ENCODE peak calls at places on chromosomes 1 and 21, in nine cellular contexts. Y is mesendoderm; V is breast epithelium; N is psoas muscle; O is GM23338; U is astrocyte of the cerebellum; W is thoracic aorta; A is effector memory CD4-positive, alpha-beta T cell; L is ascending aorta. J is an unnamed sample.

GRCh38 chr1:53683986-53684740 is 54.8 kb downstream of the GLIS1 start:
- DNase-seq in N (no peak), Y (peak; percentile 72), L (no peak), V (no peak), A (no peak), U (no peak), W (no peak), O (peak; percentile 72), J (no peak)

GRCh38 chr1:193525917-193526710 is 339.7 kb upstream of the B3GALT2 start:
- DNase-seq in O (no peak), N (no peak), A (no peak), V (no peak), Y (no peak), W (no peak), U (no peak), L (no peak), J (no peak)

GRCh38 chr1:29527314-29528004 is 291.1 kb downstream of the PTPRU start:
- DNase-seq in W (no peak), V (no peak), L (peak; percentile 33), A (no peak), Y (no peak), O (no peak), U (no peak), N (no peak), J (no peak)

GRCh38 chr1:210293191-210293607 is 35.5 kb upstream of the HHAT start:
- DNase-seq in U (peak; percentile 92), A (no peak), O (no peak), L (peak; percentile 91), N (peak; percentile 74), W (peak; percentile 13), V (peak; percentile 39), Y (no peak), J (no peak)

GRCh38 chr21:33419538-33420123 is 16.4 kb downstream of the IFNGR2 start:
- DNase-seq in N (no peak), V (no peak), Y (no peak), O (no peak), W (no peak), A (no peak), L (no peak), U (no peak), J (no peak)

GRCh38 chr1:110542730-110543129 is 23.8 kb upstream of the KCNA10 start:
- DNase-seq in Y (peak; percentile 49), V (no peak), A (no peak), U (peak; percentile 15), N (no peak), L (no peak), O (peak; percentile 51), W (no peak), J (peak; percentile 11)

GRCh38 chr1:66292944-66293343 is 241.0 kb upstream of the SGIP1 start:
- DNase-seq in U (no peak), A (no peak), L (no peak), Y (no peak), N (no peak), W (no peak), O (no peak), V (no peak), J (no peak)

GRCh38 chr1:15469836-15470495 is 5.9 kb upstream of the CELA2B start:
- DNase-seq in A (no peak), U (no peak), Y (no peak), O (no peak), W (no peak), V (no peak), N (no peak), L (no peak), J (peak; percentile 46)

GRCh38 chr1:119606394-119606793 is 41.7 kb downstream of the ZNF697 start:
- DNase-seq in A (no peak), N (no peak), Y (no peak), U (no peak), L (no peak), W (no peak), O (no peak), V (no peak), J (no peak)

GRCh38 chr1:38004284-38005101 is 821 bp downstream of the FHL3 start:
- DNase-seq in W (no peak), N (no peak), Y (peak; percentile 38), A (no peak), V (no peak), U (no peak), O (no peak), L (no peak), J (no peak)

GRCh38 chr21:43654806-43655489 is 4.3 kb downstream of the HSF2BP start:
- DNase-seq in N (no peak), U (no peak), Y (no peak), W (no peak), V (no peak), A (no peak), O (no peak), L (no peak), J (peak; percentile 25)

GRCh38 chr1:10250663-10251062 is 40.3 kb downstream of the KIF1B start:
- DNase-seq in O (no peak), N (peak; percentile 69), W (no peak), U (no peak), V (no peak), A (no peak), L (no peak), Y (no peak), J (no peak)

GRCh38 chr21:24308183-24308582 is 1299.1 kb downstream of the MRPL39 start:
- DNase-seq in V (no peak), W (no peak), O (no peak), U (no peak), A (no peak), Y (no peak), N (no peak), L (no peak), J (no peak)

GRCh38 chr1:240491156-240491555 is 120.8 kb downstream of the GREM2 start:
- DNase-seq in N (no peak), Y (peak; percentile 82), V (no peak), O (peak; percentile 29), W (no peak), A (no peak), L (no peak), U (peak; percentile 56), J (no peak)

GRCh38 chr1:84721152-84721551 is 30.9 kb upstream of the SSX2IP start:
- DNase-seq in L (no peak), V (no peak), A (no peak), U (peak; percentile 6), W (no peak), N (no peak), Y (no peak), O (no peak), J (peak; percentile 39)

GRCh38 chr1:155801149-155801548 is 55.9 kb downstream of the GON4L start:
- DNase-seq in W (no peak), N (no peak), A (no peak), Y (no peak), L (no peak), V (no peak), U (no peak), O (no peak), J (no peak)

GRCh38 chr1:1229770-1230169 is 2.0 kb downstream of the SDF4 start:
- DNase-seq in W (no peak), O (no peak), N (no peak), L (no peak), U (no peak), Y (no peak), V (no peak), A (no peak), J (no peak)
- H3K4me3 ChIP-seq in W (peak overlapping the region; percentile 99), O (no peak overlapping the region), N (peak overlapping the region; percentile 91), L (peak overlapping the region; percentile 91), U (no peak overlapping the region), Y (no peak overlapping the region), V (no peak overlapping the region), A (no peak overlapping the region), J (no peak overlapping the region)

GRCh38 chr1:200112308-200112707 is 84.8 kb downstream of the NR5A2 start:
- DNase-seq in L (no peak), U (no peak), Y (no peak), W (no peak), O (no peak), A (no peak), V (no peak), N (no peak), J (peak; percentile 13)

GRCh38 chr1:200103961-200104583 is 76.6 kb downstream of the NR5A2 start:
- DNase-seq in V (no peak), W (no peak), O (no peak), L (no peak), Y (no peak), U (no peak), A (no peak), N (no peak), J (no peak)

GRCh38 chr1:200108659-200109058 is 81.1 kb downstream of the NR5A2 start:
- DNase-seq in Y (no peak), W (no peak), V (no peak), U (no peak), N (no peak), A (no peak), O (no peak), L (no peak), J (no peak)

DNA sequence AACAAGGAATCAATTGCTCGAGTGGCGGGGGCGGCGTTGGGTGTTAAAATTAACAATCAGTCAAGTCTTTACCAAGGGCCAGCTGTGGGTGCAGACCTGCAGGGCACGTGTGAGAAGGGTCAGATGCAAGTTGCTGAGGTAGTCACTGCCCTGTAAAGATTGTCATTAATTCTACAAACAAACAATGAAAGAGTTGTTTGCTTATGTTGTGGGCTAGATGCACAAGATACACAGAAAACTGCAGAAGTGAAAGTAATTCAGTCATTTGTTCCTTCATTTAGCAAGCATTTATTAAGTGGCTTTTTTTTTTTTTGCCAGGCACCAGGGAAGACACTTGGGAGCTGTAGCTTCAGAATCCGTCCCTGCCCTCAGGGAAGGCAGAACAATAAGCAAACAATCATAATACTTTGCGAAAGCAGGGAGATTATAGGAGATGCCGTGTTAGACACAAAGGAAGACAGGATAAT is 79.5 kb downstream of the NR5A2 start:
- DNase-seq in Y (no peak), O (no peak), N (no peak), V (no peak), A (no peak), W (no peak), L (no peak), U (no peak), J (no peak)
- H3K4me3 ChIP-seq in Y (no peak overlapping the region), O (no peak overlapping the region), N (no peak overlapping the region), V (no peak overlapping the region), A (no peak overlapping the region), W (no peak overlapping the region), L (no peak overlapping the region), U (no peak overlapping the region), J (no peak overlapping the region)

GRCh38 chr1:98737835-98738234 is 76.3 kb downstream of the SNX7 start:
- DNase-seq in O (no peak), U (no peak), L (no peak), V (no peak), Y (no peak), A (no peak), W (no peak), N (no peak), J (no peak)

GRCh38 chr1:98733782-98734112 is 72.2 kb downstream of the SNX7 start:
- DNase-seq in A (no peak), N (no peak), U (no peak), V (no peak), L (no peak), W (no peak), O (no peak), Y (no peak), J (no peak)

GRCh38 chr1:98732985-98733781 is 71.7 kb downstream of the SNX7 start:
- DNase-seq in A (no peak), W (no peak), O (no peak), L (no peak), V (no peak), N (no peak), U (no peak), Y (peak; percentile 10), J (no peak)
- H3K4me3 ChIP-seq in A (no peak overlapping the region), W (no peak overlapping the region), O (no peak overlapping the region), L (no peak overlapping the region), V (no peak overlapping the region), N (no peak overlapping the region), U (no peak overlapping the region), Y (no peak overlapping the region), J (no peak overlapping the region)

GRCh38 chr1:234675561-234675960 is 65.6 kb upstream of the IRF2BP2 start:
- DNase-seq in U (no peak), A (no peak), L (no peak), N (no peak), O (no peak), Y (no peak), W (no peak), V (no peak), J (no peak)
- H3K4me3 ChIP-seq in U (no peak overlapping the region), A (no peak overlapping the region), L (peak overlapping the region; percentile 62), N (peak overlapping the region; percentile 71), O (peak overlapping the region; percentile 49), Y (no peak overlapping the region), W (peak overlapping the region; percentile 66), V (no peak overlapping the region), J (peak overlapping the region; percentile 33)